ENCODE peak calls at places on chromosomes 12 and 14, in six cellular contexts. One of them, this sample, is unnamed.
A peak's percentile ranks its signal among the peaks of the same experiment; 100 is the strongest.

GRCh38 chr12:26150737-26151450 is 26.1 kb upstream of the BHLHE41 start:
- DNase-seq in lower leg skin: no peak
- DNase-seq in AG09319: peak; percentile 23
- DNase-seq in RWPE2: no peak
- DNase-seq in GM10248: no peak
- DNase-seq in mucosa of descending colon: no peak
- DNase-seq in this sample: no peak

GRCh38 chr14:95664046-95664445 is 22.2 kb upstream of the TCL1B start:
- DNase-seq in lower leg skin: no peak
- DNase-seq in AG09319: no peak
- DNase-seq in RWPE2: no peak
- DNase-seq in GM10248: no peak
- DNase-seq in mucosa of descending colon: no peak
- DNase-seq in this sample: no peak

GRCh38 chr14:74793506-74794155 is 30.5 kb downstream of the YLPM1 start:
- DNase-seq in lower leg skin: no peak
- DNase-seq in AG09319: no peak
- DNase-seq in RWPE2: no peak
- DNase-seq in GM10248: no peak
- DNase-seq in mucosa of descending colon: peak; percentile 9
- DNase-seq in this sample: no peak

GRCh38 chr12:58764100-58764953 is 156.0 kb downstream of the LRIG3 start:
- DNase-seq in lower leg skin: no peak
- DNase-seq in AG09319: no peak
- DNase-seq in RWPE2: no peak
- DNase-seq in GM10248: no peak
- DNase-seq in mucosa of descending colon: no peak
- DNase-seq in this sample: no peak

GRCh38 chr14:24273422-24273998 is 2.1 kb upstream of the RABGGTA start:
- DNase-seq in lower leg skin: no peak
- DNase-seq in AG09319: no peak
- DNase-seq in RWPE2: no peak
- DNase-seq in GM10248: no peak
- DNase-seq in mucosa of descending colon: no peak
- DNase-seq in this sample: no peak

GRCh38 chr12:78470354-78471195 is 394.0 kb upstream of the SYT1 start:
- DNase-seq in lower leg skin: no peak
- DNase-seq in AG09319: no peak
- DNase-seq in RWPE2: no peak
- DNase-seq in GM10248: no peak
- DNase-seq in mucosa of descending colon: peak; percentile 60
- DNase-seq in this sample: no peak

GRCh38 chr12:40552868-40553267 is 139.4 kb upstream of the CNTN1 start:
- DNase-seq in lower leg skin: no peak
- DNase-seq in AG09319: no peak
- DNase-seq in RWPE2: no peak
- DNase-seq in GM10248: no peak
- DNase-seq in mucosa of descending colon: no peak
- DNase-seq in this sample: no peak

GRCh38 chr14:90820958-90821357 is 4.7 kb upstream of the TTC7B start:
- DNase-seq in lower leg skin: no peak
- DNase-seq in AG09319: no peak
- DNase-seq in RWPE2: no peak
- DNase-seq in GM10248: peak; percentile 46
- DNase-seq in mucosa of descending colon: no peak
- DNase-seq in this sample: no peak

GRCh38 chr12:114841557-114842251 is 157.7 kb upstream of the TBX3 start:
- DNase-seq in lower leg skin: no peak
- DNase-seq in AG09319: no peak
- DNase-seq in RWPE2: no peak
- DNase-seq in GM10248: no peak
- DNase-seq in mucosa of descending colon: no peak
- DNase-seq in this sample: no peak

GRCh38 chr12:120686690-120687569 is at the start of gene MLEC:
- DNase-seq in lower leg skin: peak; percentile 98
- DNase-seq in AG09319: peak; percentile 90
- DNase-seq in RWPE2: peak; percentile 98
- DNase-seq in GM10248: peak; percentile 99
- DNase-seq in mucosa of descending colon: peak; percentile 98
- DNase-seq in this sample: peak; percentile 99

DNA sequence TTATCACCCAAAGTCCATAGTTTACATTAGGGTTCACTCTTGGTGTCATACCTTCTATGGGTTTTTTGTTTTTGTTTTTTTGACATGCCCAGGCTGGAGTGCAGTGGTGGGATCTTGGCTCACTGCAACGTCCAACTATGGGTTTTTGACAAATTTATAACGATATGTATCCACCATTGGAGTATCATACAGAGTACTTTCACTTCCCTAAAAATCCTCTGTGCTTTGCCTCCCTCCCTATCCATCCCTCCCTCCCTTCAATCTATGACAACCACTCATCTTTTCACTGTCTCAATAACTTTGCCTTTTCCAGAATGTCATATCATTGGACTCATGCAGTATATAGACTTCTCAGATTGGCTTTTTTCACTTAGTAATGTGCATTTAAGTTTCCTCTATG is 139.0 kb upstream of the CCDC198 start:
- DNase-seq in lower leg skin: no peak
- DNase-seq in AG09319: no peak
- DNase-seq in RWPE2: no peak
- DNase-seq in GM10248: no peak
- DNase-seq in mucosa of descending colon: no peak
- DNase-seq in this sample: no peak
- TF ChIP-seq CTCF in lower leg skin: no peak
- TF ChIP-seq CTCF in AG09319: no peak
- TF ChIP-seq CTCF in RWPE2: no peak
- TF ChIP-seq CTCF in GM10248: no peak
- TF ChIP-seq CTCF in mucosa of descending colon: no peak
- TF ChIP-seq CTCF in this sample: no peak

GRCh38 chr12:9940370-9940769 is 8.2 kb upstream of the CLEC2A start:
- DNase-seq in lower leg skin: no peak
- DNase-seq in AG09319: no peak
- DNase-seq in RWPE2: no peak
- DNase-seq in GM10248: peak; percentile 22
- DNase-seq in mucosa of descending colon: no peak
- DNase-seq in this sample: no peak
- TF ChIP-seq CTCF in lower leg skin: no peak
- TF ChIP-seq CTCF in AG09319: peak; percentile 22
- TF ChIP-seq CTCF in RWPE2: no peak
- TF ChIP-seq CTCF in GM10248: peak; percentile 58
- TF ChIP-seq CTCF in mucosa of descending colon: no peak
- TF ChIP-seq CTCF in this sample: no peak

GRCh38 chr12:5456025-5456424 is 24.1 kb downstream of the NTF3 start:
- DNase-seq in lower leg skin: no peak
- DNase-seq in AG09319: no peak
- DNase-seq in RWPE2: no peak
- DNase-seq in GM10248: no peak
- DNase-seq in mucosa of descending colon: no peak
- DNase-seq in this sample: no peak
- TF ChIP-seq CTCF in lower leg skin: no peak
- TF ChIP-seq CTCF in AG09319: no peak
- TF ChIP-seq CTCF in RWPE2: no peak
- TF ChIP-seq CTCF in GM10248: no peak
- TF ChIP-seq CTCF in mucosa of descending colon: no peak
- TF ChIP-seq CTCF in this sample: no peak

GRCh38 chr12:132026796-132027500 is 77.2 kb downstream of the EP400 start:
- DNase-seq in lower leg skin: no peak
- DNase-seq in AG09319: no peak
- DNase-seq in RWPE2: no peak
- DNase-seq in GM10248: no peak
- DNase-seq in mucosa of descending colon: no peak
- DNase-seq in this sample: no peak
- TF ChIP-seq CTCF in lower leg skin: no peak
- TF ChIP-seq CTCF in AG09319: no peak
- TF ChIP-seq CTCF in RWPE2: no peak
- TF ChIP-seq CTCF in GM10248: no peak
- TF ChIP-seq CTCF in mucosa of descending colon: no peak
- TF ChIP-seq CTCF in this sample: no peak

DNA sequence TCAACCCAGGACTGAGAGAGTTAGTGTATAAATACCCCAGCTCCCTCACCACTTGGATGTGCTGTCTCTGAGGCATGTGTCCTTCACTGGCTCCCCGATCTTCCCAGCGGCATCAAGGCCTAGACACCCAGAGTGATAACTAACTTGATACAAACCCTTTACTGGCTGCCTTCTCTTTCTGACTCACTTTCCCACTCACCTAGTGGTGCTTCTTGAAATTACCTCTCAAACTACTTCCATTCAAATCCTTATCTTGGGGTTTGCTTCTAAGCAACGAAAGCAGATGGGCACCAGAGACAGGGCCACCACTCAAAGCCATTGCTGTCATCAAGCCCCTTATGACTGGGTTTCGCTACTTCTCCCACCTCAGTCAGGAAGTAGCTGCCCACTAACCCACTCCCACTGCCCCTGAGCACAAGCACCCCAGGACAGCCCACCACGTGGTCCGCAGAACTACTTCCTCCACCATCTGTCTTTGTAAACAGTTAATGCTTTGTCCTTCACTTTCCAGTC is 17.2 kb downstream of the ZFP36L1 start:
- DNase-seq in lower leg skin: no peak
- DNase-seq in AG09319: no peak
- DNase-seq in RWPE2: no peak
- DNase-seq in GM10248: no peak
- DNase-seq in mucosa of descending colon: no peak
- DNase-seq in this sample: no peak
- TF ChIP-seq CTCF in lower leg skin: no peak
- TF ChIP-seq CTCF in AG09319: no peak
- TF ChIP-seq CTCF in RWPE2: no peak
- TF ChIP-seq CTCF in GM10248: no peak
- TF ChIP-seq CTCF in mucosa of descending colon: no peak
- TF ChIP-seq CTCF in this sample: peak; percentile 53

GRCh38 chr14:52015411-52016030 is 26.2 kb downstream of the RTRAF start:
- DNase-seq in lower leg skin: no peak
- DNase-seq in AG09319: no peak
- DNase-seq in RWPE2: no peak
- DNase-seq in GM10248: no peak
- DNase-seq in mucosa of descending colon: peak; percentile 49
- DNase-seq in this sample: no peak
- TF ChIP-seq CTCF in lower leg skin: no peak
- TF ChIP-seq CTCF in AG09319: peak; percentile 30
- TF ChIP-seq CTCF in RWPE2: peak; percentile 34
- TF ChIP-seq CTCF in GM10248: peak; percentile 9
- TF ChIP-seq CTCF in mucosa of descending colon: no peak
- TF ChIP-seq CTCF in this sample: peak; percentile 59

DNA sequence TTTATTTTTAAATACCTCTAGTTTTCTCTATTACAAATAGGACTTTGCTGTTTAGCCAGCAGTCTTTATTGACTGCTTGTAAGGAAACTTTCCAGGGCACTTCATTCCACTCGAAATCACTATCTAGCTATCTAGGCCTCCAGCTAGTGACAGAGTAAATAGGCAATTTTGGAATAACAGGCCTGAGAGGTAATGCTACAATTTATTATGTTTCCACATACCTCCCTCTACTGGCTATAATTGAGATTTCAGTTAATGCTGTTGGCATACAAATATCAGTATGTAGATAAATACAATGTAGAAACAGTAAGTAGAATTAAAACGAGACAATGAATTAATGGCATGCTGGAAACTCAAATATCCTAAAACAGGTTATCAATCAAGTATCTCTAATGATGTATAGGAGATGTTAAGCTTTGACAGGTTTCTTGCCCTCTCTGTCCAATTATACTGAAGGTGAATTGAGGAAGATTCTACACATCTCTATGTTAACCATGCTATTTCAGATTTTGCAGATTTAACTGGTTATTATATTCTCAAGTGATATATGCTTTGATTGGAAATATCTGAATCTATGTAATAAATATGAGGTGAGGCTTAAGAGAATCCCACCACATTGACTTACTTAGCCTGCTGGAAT is 7.2 kb downstream of the DTD2 start:
- DNase-seq in lower leg skin: no peak
- DNase-seq in AG09319: no peak
- DNase-seq in RWPE2: no peak
- DNase-seq in GM10248: peak; percentile 33
- DNase-seq in mucosa of descending colon: no peak
- DNase-seq in this sample: no peak
- TF ChIP-seq CTCF in lower leg skin: no peak
- TF ChIP-seq CTCF in AG09319: peak; percentile 59
- TF ChIP-seq CTCF in RWPE2: peak; percentile 84
- TF ChIP-seq CTCF in GM10248: peak; percentile 50
- TF ChIP-seq CTCF in mucosa of descending colon: no peak
- TF ChIP-seq CTCF in this sample: peak; percentile 74

DNA sequence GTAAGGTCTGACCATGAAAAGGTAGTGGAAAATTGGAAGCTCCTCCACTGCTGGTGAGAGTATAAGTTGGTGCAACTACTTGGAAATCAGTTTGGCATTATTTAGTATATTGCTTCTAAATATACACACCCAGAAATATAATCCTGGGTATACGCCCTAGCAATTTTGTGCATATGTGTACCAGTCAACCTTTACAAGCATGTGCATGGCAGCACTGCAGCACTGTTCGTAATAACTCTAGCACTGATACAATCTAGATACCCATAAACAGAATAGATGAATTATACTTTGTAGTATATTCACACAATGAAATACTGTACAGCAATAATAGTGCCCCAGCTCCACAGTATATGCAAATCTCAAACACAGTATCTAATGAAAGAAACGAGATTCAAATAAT is 265.9 kb downstream of the EMP1 start:
- DNase-seq in lower leg skin: no peak
- DNase-seq in AG09319: no peak
- DNase-seq in RWPE2: no peak
- DNase-seq in GM10248: no peak
- DNase-seq in mucosa of descending colon: no peak
- DNase-seq in this sample: no peak
- TF ChIP-seq CTCF in lower leg skin: no peak
- TF ChIP-seq CTCF in AG09319: no peak
- TF ChIP-seq CTCF in RWPE2: no peak
- TF ChIP-seq CTCF in GM10248: no peak
- TF ChIP-seq CTCF in mucosa of descending colon: no peak
- TF ChIP-seq CTCF in this sample: no peak

This sample was measured in type B pancreatic cell.